ENCODE peak calls at places on chromosomes 7 and 10, in nine cellular contexts. U, A, T, P, K, F, W, D and R are unnamed samples.

GRCh38 chr7:137453356-137453755 is 109.8 kb upstream of the PTN start:
- DNase-seq in P (no peak), U (no peak), T (no peak), A (no peak), F (no peak), W (no peak), D (no peak), K (peak; percentile 71), R (no peak)

GRCh38 chr10:122492955-122493597 is 31.7 kb downstream of the HTRA1 start:
- DNase-seq in W (no peak), A (peak; percentile 54), U (no peak), F (no peak), T (peak; percentile 56), K (no peak), P (no peak), D (no peak), R (no peak)

GRCh38 chr10:43437141-43437860 is 390 bp downstream of the ZNF487 start:
- DNase-seq in D (no peak), K (no peak), P (no peak), A (no peak), F (no peak), U (no peak), W (no peak), T (no peak), R (peak; percentile 43)

GRCh38 chr7:4074407-4074806 is 607.7 kb upstream of the FOXK1 start:
- DNase-seq in D (no peak), T (no peak), K (no peak), F (no peak), U (no peak), W (no peak), A (no peak), P (no peak), R (no peak)

GRCh38 chr10:82953331-82953730 is 1078.3 kb downstream of the NRG3 start:
- DNase-seq in K (no peak), P (no peak), A (no peak), W (no peak), F (no peak), T (peak; percentile 4), D (no peak), U (no peak), R (no peak)

GRCh38 chr7:100829150-100829716 is 1.9 kb upstream of the EPHB4 start:
- DNase-seq in A (no peak), K (no peak), D (no peak), F (no peak), P (no peak), W (peak; percentile 73), U (no peak), T (no peak), R (no peak)

GRCh38 chr10:49736564-49737113 is 25.5 kb downstream of the OGDHL start:
- DNase-seq in P (no peak), U (no peak), K (no peak), D (no peak), W (no peak), A (no peak), T (no peak), F (no peak), R (no peak)

GRCh38 chr10:420154-421121 is 269.0 kb downstream of the DIP2C start:
- DNase-seq in P (no peak), A (no peak), T (peak; percentile 44), U (no peak), K (no peak), F (peak; percentile 7), D (no peak), W (no peak), R (no peak)

GRCh38 chr10:13100349-13101294 is 659 bp downstream of the OPTN start:
- DNase-seq in D (peak; percentile 21), T (peak; percentile 42), P (peak; percentile 15), W (peak; percentile 19), F (peak; percentile 30), K (peak; percentile 27), A (no peak), U (no peak), R (peak; percentile 8)

GRCh38 chr10:5274795-5275194 is 78.2 kb downstream of the AKR1C4 start:
- DNase-seq in F (no peak), W (no peak), T (no peak), D (no peak), A (no peak), P (no peak), U (no peak), K (no peak), R (no peak)

GRCh38 chr7:101410743-101411476 is 48.2 kb downstream of the COL26A1 start:
- DNase-seq in U (peak; percentile 18), T (no peak), D (no peak), P (peak; percentile 41), A (no peak), W (peak; percentile 69), K (no peak), F (peak; percentile 18), R (peak; percentile 80)

GRCh38 chr7:135774284-135774683 is 25.7 kb upstream of the FAM180A start:
- DNase-seq in P (peak; percentile 14), F (peak; percentile 60), D (no peak), W (no peak), A (no peak), U (no peak), K (no peak), T (peak; percentile 91), R (no peak)

GRCh38 chr10:90930971-90931841 is 10.3 kb upstream of the ANKRD1 start:
- DNase-seq in P (peak; percentile 96), K (no peak), T (peak; percentile 99), W (peak; percentile 67), A (peak; percentile 35), D (no peak), U (no peak), F (peak; percentile 95), R (no peak)

GRCh38 chr10:71043858-71044257 is 155.5 kb upstream of the PCBD1 start:
- DNase-seq in D (no peak), T (no peak), U (no peak), F (no peak), W (no peak), A (no peak), P (no peak), K (no peak), R (no peak)

GRCh38 chr7:105212236-105212635 is 176.5 kb downstream of the SRPK2 start:
- DNase-seq in W (no peak), U (no peak), P (no peak), K (no peak), T (no peak), A (no peak), F (no peak), D (no peak), R (no peak)

GRCh38 chr7:28754027-28754426 is 204.1 kb downstream of the TRIL start:
- DNase-seq in W (no peak), P (no peak), D (no peak), K (peak; percentile 98), U (no peak), A (no peak), T (peak; percentile 78), F (peak; percentile 50), R (no peak)

GRCh38 chr10:132899751-132900065 is 42.7 kb downstream of the CFAP46 start:
- DNase-seq in T (no peak), K (no peak), D (no peak), U (no peak), W (no peak), F (no peak), A (no peak), P (no peak), R (no peak)

GRCh38 chr10:98035599-98035998 is 5.2 kb upstream of the CRTAC1 start:
- DNase-seq in P (no peak), W (no peak), A (no peak), K (no peak), T (no peak), F (no peak), D (no peak), U (no peak), R (no peak)

GRCh38 chr10:18616337-18616736 is 35.0 kb downstream of the NSUN6 start:
- DNase-seq in F (no peak), K (no peak), A (no peak), D (no peak), W (no peak), T (no peak), P (no peak), U (no peak), R (no peak)

GRCh38 chr7:106793015-106793651 is 71.9 kb upstream of the PIK3CG start:
- DNase-seq in W (peak; percentile 16), T (no peak), P (peak; percentile 7), U (peak; percentile 20), A (no peak), D (peak; percentile 18), K (no peak), F (peak; percentile 35), R (no peak)

GRCh38 chr10:77675347-77675746 is 37.7 kb upstream of the KCNMA1 start:
- DNase-seq in T (no peak), K (no peak), U (no peak), D (no peak), W (no peak), A (no peak), F (no peak), P (no peak), R (no peak)

GRCh38 chr7:100705341-100705752 is 574 bp upstream of the POP7 start:
- DNase-seq in U (peak; percentile 62), W (peak; percentile 94), D (peak; percentile 64), A (peak; percentile 33), F (peak; percentile 71), K (peak; percentile 56), T (peak; percentile 58), P (peak; percentile 58), R (peak; percentile 87)

GRCh38 chr7:146565872-146566271 is 449.3 kb downstream of the CNTNAP2 start:
- DNase-seq in W (no peak), F (no peak), U (no peak), P (no peak), K (no peak), A (no peak), D (no peak), T (no peak), R (no peak)

GRCh38 chr7:157413881-157414701 is 77.3 kb downstream of the DNAJB6 start:
- DNase-seq in A (no peak), T (no peak), U (no peak), F (no peak), K (no peak), P (no peak), D (no peak), W (no peak), R (no peak)

GRCh38 chr7:35613150-35613549 is 81.8 kb downstream of the HERPUD2 start:
- DNase-seq in U (no peak), P (no peak), D (no peak), F (no peak), K (no peak), T (no peak), W (no peak), A (no peak), R (no peak)

GRCh38 chr10:50420166-50420565 is 168.8 kb upstream of the ASAH2 start:
- DNase-seq in T (no peak), K (no peak), D (no peak), F (no peak), W (no peak), P (no peak), A (no peak), U (no peak), R (no peak)

GRCh38 chr10:17989908-17990767 is 38.4 kb downstream of the SLC39A12 start:
- DNase-seq in K (no peak), W (no peak), D (no peak), T (peak; percentile 87), P (no peak), U (no peak), F (peak; percentile 63), A (peak; percentile 44), R (no peak)

GRCh38 chr7:101527844-101528667 is 101.0 kb downstream of the MYL10 start:
- DNase-seq in K (peak; percentile 53), T (peak; percentile 60), A (no peak), W (no peak), F (no peak), U (no peak), D (no peak), P (no peak), R (no peak)

GRCh38 chr10:93224005-93224779 is 150.5 kb downstream of the CYP26A1 start:
- DNase-seq in P (no peak), W (no peak), T (no peak), D (no peak), K (no peak), A (no peak), U (no peak), F (no peak), R (no peak)

GRCh38 chr7:57646901-57647246 is 196.9 kb downstream of the ZNF716 start:
- DNase-seq in T (no peak), A (no peak), W (no peak), D (no peak), P (no peak), K (no peak), F (no peak), U (no peak), R (no peak)

GRCh38 chr10:125633517-125633999 is 49.4 kb downstream of the TEX36 start:
- DNase-seq in A (no peak), T (peak; percentile 56), D (no peak), K (no peak), F (no peak), W (no peak), P (no peak), U (no peak), R (no peak)